ENCODE peak calls at places on chromosome 1, in eight cellular contexts. V is activated CD8-positive, alpha-beta memory T cell treated with anti-CD3 and anti-CD28 coated beads for 48 hours; G is globus pallidus; M is HS-27A; C is NCI-H1092; F is NCI-H2029; D is G401; Y is iris pigment epithelial cell. J is an unnamed sample.
A peak's percentile ranks its signal among the peaks of the same experiment; 100 is the strongest.

GRCh38 chr1:238360474-238360873 is 469.8 kb upstream of the ZP4 start:
- DNase-seq in V (no peak), G (no peak), M (no peak), C (no peak), F (no peak), D (no peak), Y (no peak), J (no peak)

GRCh38 chr1:229900220-229900619 is 166.8 kb upstream of the GALNT2 start:
- DNase-seq in V (no peak), G (no peak), M (no peak), C (no peak), F (no peak), D (no peak), Y (no peak), J (no peak)

GRCh38 chr1:235652364-235652763 is 2.8 kb upstream of the GNG4 start:
- DNase-seq in V (no peak), G (no peak), M (no peak), C (no peak), F (no peak), D (no peak), Y (no peak), J (no peak)

GRCh38 chr1:32454726-32455125 is 10.1 kb upstream of the ZBTB8B start:
- DNase-seq in V (no peak), G (peak; percentile 35), M (no peak), C (peak; percentile 88), F (peak; percentile 89), D (no peak), Y (peak; percentile 22), J (no peak)

GRCh38 chr1:44239337-44239960 is 26.2 kb downstream of the DMAP1 start:
- DNase-seq in V (no peak), G (no peak), M (peak; percentile 11), C (no peak), F (no peak), D (no peak), Y (peak; percentile 46), J (no peak)

GRCh38 chr1:88530246-88530645 is 153.8 kb upstream of the PKN2 start:
- DNase-seq in V (no peak), G (no peak), M (no peak), C (no peak), F (no peak), D (no peak), Y (no peak), J (no peak)

GRCh38 chr1:14167889-14168288 is 430.6 kb upstream of the KAZN start:
- DNase-seq in V (no peak), G (no peak), M (no peak), C (no peak), F (no peak), D (no peak), Y (no peak), J (no peak)

GRCh38 chr1:112998592-112999235 is 42.7 kb upstream of the SLC16A1 start:
- DNase-seq in V (no peak), G (peak; percentile 45), M (no peak), C (no peak), F (no peak), D (no peak), Y (peak; percentile 95), J (no peak)

J was measured in CD4-positive, alpha-beta memory T cell.